ENCODE peak calls at places on chromosomes 5 and 9, in five cellular contexts. One of them, this sample, is unnamed.

GRCh38 chr9:4084440-4084818 is 215.4 kb downstream of the GLIS3 start:
- DNase-seq in astrocyte of the cerebellum: no peak
- DNase-seq in kidney epithelial cell: no peak
- DNase-seq in GM23338: no peak
- DNase-seq in tibial artery: no peak
- DNase-seq in this sample: no peak

GRCh38 chr9:113675475-113675941 is 200.6 kb upstream of the ZNF618 start:
- DNase-seq in astrocyte of the cerebellum: peak; percentile 93
- DNase-seq in kidney epithelial cell: peak; percentile 73
- DNase-seq in GM23338: no peak
- DNase-seq in tibial artery: peak; percentile 81
- DNase-seq in this sample: peak; percentile 58

GRCh38 chr9:69174645-69175487 is 789 bp downstream of the TJP2 start:
- DNase-seq in astrocyte of the cerebellum: peak; percentile 91
- DNase-seq in kidney epithelial cell: peak; percentile 92
- DNase-seq in GM23338: peak; percentile 78
- DNase-seq in tibial artery: peak; percentile 80
- DNase-seq in this sample: peak; percentile 79

GRCh38 chr9:93325307-93326035 is 126.0 kb upstream of the FAM120A start:
- DNase-seq in astrocyte of the cerebellum: no peak
- DNase-seq in kidney epithelial cell: no peak
- DNase-seq in GM23338: no peak
- DNase-seq in tibial artery: no peak
- DNase-seq in this sample: no peak

GRCh38 chr5:97839338-97840081 is 656.5 kb upstream of the RIOK2 start:
- DNase-seq in astrocyte of the cerebellum: peak; percentile 36
- DNase-seq in kidney epithelial cell: no peak
- DNase-seq in GM23338: no peak
- DNase-seq in tibial artery: no peak
- DNase-seq in this sample: peak; percentile 36

GRCh38 chr9:115213777-115214428 is 95.9 kb upstream of the TNC start:
- DNase-seq in astrocyte of the cerebellum: peak; percentile 80
- DNase-seq in kidney epithelial cell: peak; percentile 97
- DNase-seq in GM23338: no peak
- DNase-seq in tibial artery: no peak
- DNase-seq in this sample: no peak

GRCh38 chr5:92836861-92837755 is 743.9 kb downstream of the NR2F1-AS1 start:
- DNase-seq in astrocyte of the cerebellum: peak; percentile 37
- DNase-seq in kidney epithelial cell: no peak
- DNase-seq in GM23338: no peak
- DNase-seq in tibial artery: no peak
- DNase-seq in this sample: no peak

GRCh38 chr5:154465169-154465568 is 12.9 kb downstream of the HAND1 start:
- DNase-seq in astrocyte of the cerebellum: no peak
- DNase-seq in kidney epithelial cell: no peak
- DNase-seq in GM23338: no peak
- DNase-seq in tibial artery: no peak
- DNase-seq in this sample: no peak

GRCh38 chr9:79233542-79233941 is 338.2 kb upstream of the TLE4 start:
- DNase-seq in astrocyte of the cerebellum: no peak
- DNase-seq in kidney epithelial cell: no peak
- DNase-seq in GM23338: peak; percentile 82
- DNase-seq in tibial artery: no peak
- DNase-seq in this sample: no peak

GRCh38 chr9:114429488-114429887 is 41.7 kb upstream of the AKNA start:
- DNase-seq in astrocyte of the cerebellum: no peak
- DNase-seq in kidney epithelial cell: no peak
- DNase-seq in GM23338: no peak
- DNase-seq in tibial artery: no peak
- DNase-seq in this sample: no peak

GRCh38 chr9:38294130-38294529 is 98.4 kb upstream of the ALDH1B1 start:
- DNase-seq in astrocyte of the cerebellum: no peak
- DNase-seq in kidney epithelial cell: no peak
- DNase-seq in GM23338: no peak
- DNase-seq in tibial artery: no peak
- DNase-seq in this sample: no peak

GRCh38 chr9:106916491-106917235 is 53.7 kb downstream of the ZNF462 start:
- DNase-seq in astrocyte of the cerebellum: peak; percentile 65
- DNase-seq in kidney epithelial cell: peak; percentile 88
- DNase-seq in GM23338: peak; percentile 66
- DNase-seq in tibial artery: no peak
- DNase-seq in this sample: peak; percentile 48

GRCh38 chr5:141618030-141618803 is 583 bp downstream of the DIAPH1 start:
- DNase-seq in astrocyte of the cerebellum: no peak
- DNase-seq in kidney epithelial cell: no peak
- DNase-seq in GM23338: peak; percentile 85
- DNase-seq in tibial artery: peak; percentile 40
- DNase-seq in this sample: no peak

GRCh38 chr5:149911031-149911430 is 33.6 kb downstream of the PDE6A start:
- DNase-seq in astrocyte of the cerebellum: no peak
- DNase-seq in kidney epithelial cell: no peak
- DNase-seq in GM23338: no peak
- DNase-seq in tibial artery: no peak
- DNase-seq in this sample: no peak

GRCh38 chr5:153088538-153088937 is 401.9 kb upstream of the GRIA1 start:
- DNase-seq in astrocyte of the cerebellum: no peak
- DNase-seq in kidney epithelial cell: no peak
- DNase-seq in GM23338: no peak
- DNase-seq in tibial artery: no peak
- DNase-seq in this sample: no peak

GRCh38 chr9:8860925-8861324 is 1061.3 kb upstream of the DMAC1 start:
- DNase-seq in astrocyte of the cerebellum: peak; percentile 53
- DNase-seq in kidney epithelial cell: no peak
- DNase-seq in GM23338: no peak
- DNase-seq in tibial artery: no peak
- DNase-seq in this sample: no peak

GRCh38 chr5:149611327-149611726 is 30.0 kb downstream of the ARHGEF37 start:
- DNase-seq in astrocyte of the cerebellum: peak; percentile 68
- DNase-seq in kidney epithelial cell: no peak
- DNase-seq in GM23338: no peak
- DNase-seq in tibial artery: no peak
- DNase-seq in this sample: no peak

GRCh38 chr5:68587181-68587580 is 371.6 kb downstream of the PIK3R1 start:
- DNase-seq in astrocyte of the cerebellum: no peak
- DNase-seq in kidney epithelial cell: no peak
- DNase-seq in GM23338: no peak
- DNase-seq in tibial artery: no peak
- DNase-seq in this sample: no peak

GRCh38 chr5:174532453-174533126 is 191.8 kb upstream of the MSX2 start:
- DNase-seq in astrocyte of the cerebellum: peak; percentile 89
- DNase-seq in kidney epithelial cell: peak; percentile 75
- DNase-seq in GM23338: peak; percentile 90
- DNase-seq in tibial artery: peak; percentile 84
- DNase-seq in this sample: peak; percentile 99

GRCh38 chr5:139828207-139828895 is 32.7 kb downstream of the PSD2 start:
- DNase-seq in astrocyte of the cerebellum: no peak
- DNase-seq in kidney epithelial cell: no peak
- DNase-seq in GM23338: no peak
- DNase-seq in tibial artery: no peak
- DNase-seq in this sample: no peak

GRCh38 chr9:6955251-6955921 is 197.6 kb downstream of the KDM4C start:
- DNase-seq in astrocyte of the cerebellum: peak; percentile 81
- DNase-seq in kidney epithelial cell: no peak
- DNase-seq in GM23338: peak; percentile 19
- DNase-seq in tibial artery: no peak
- DNase-seq in this sample: peak; percentile 81

GRCh38 chr9:35737143-35737542 is 4.7 kb downstream of the CREB3 start:
- DNase-seq in astrocyte of the cerebellum: no peak
- DNase-seq in kidney epithelial cell: no peak
- DNase-seq in GM23338: no peak
- DNase-seq in tibial artery: no peak
- DNase-seq in this sample: no peak

GRCh38 chr5:458547-459353 is 15.8 kb downstream of the EXOC3 start:
- DNase-seq in astrocyte of the cerebellum: no peak
- DNase-seq in kidney epithelial cell: peak; percentile 75
- DNase-seq in GM23338: no peak
- DNase-seq in tibial artery: peak; percentile 20
- DNase-seq in this sample: peak; percentile 86

GRCh38 chr5:108769352-108769751 is 21.7 kb downstream of the FER start:
- DNase-seq in astrocyte of the cerebellum: no peak
- DNase-seq in kidney epithelial cell: no peak
- DNase-seq in GM23338: no peak
- DNase-seq in tibial artery: no peak
- DNase-seq in this sample: no peak

GRCh38 chr5:86665984-86666760 is 48.4 kb downstream of the COX7C start:
- DNase-seq in astrocyte of the cerebellum: no peak
- DNase-seq in kidney epithelial cell: no peak
- DNase-seq in GM23338: peak; percentile 75
- DNase-seq in tibial artery: no peak
- DNase-seq in this sample: no peak

GRCh38 chr9:114321759-114322158 is 1.1 kb upstream of the ORM1 start:
- DNase-seq in astrocyte of the cerebellum: no peak
- DNase-seq in kidney epithelial cell: no peak
- DNase-seq in GM23338: no peak
- DNase-seq in tibial artery: no peak
- DNase-seq in this sample: no peak

GRCh38 chr9:123365287-123365880 is 9.4 kb downstream of the CRB2 start:
- DNase-seq in astrocyte of the cerebellum: no peak
- DNase-seq in kidney epithelial cell: no peak
- DNase-seq in GM23338: peak; percentile 75
- DNase-seq in tibial artery: no peak
- DNase-seq in this sample: no peak

GRCh38 chr5:95644351-95645042 is 2.1 kb upstream of the RFESD start:
- DNase-seq in astrocyte of the cerebellum: peak; percentile 49
- DNase-seq in kidney epithelial cell: no peak
- DNase-seq in GM23338: peak; percentile 87
- DNase-seq in tibial artery: peak; percentile 48
- DNase-seq in this sample: no peak

GRCh38 chr9:114507726-114508125 is 2.5 kb upstream of the WHRN start:
- DNase-seq in astrocyte of the cerebellum: no peak
- DNase-seq in kidney epithelial cell: no peak
- DNase-seq in GM23338: peak; percentile 49
- DNase-seq in tibial artery: no peak
- DNase-seq in this sample: peak; percentile 49

GRCh38 chr9:126556560-126557250 is 57.0 kb upstream of the LMX1B start:
- DNase-seq in astrocyte of the cerebellum: no peak
- DNase-seq in kidney epithelial cell: no peak
- DNase-seq in GM23338: no peak
- DNase-seq in tibial artery: no peak
- DNase-seq in this sample: no peak

DNA sequence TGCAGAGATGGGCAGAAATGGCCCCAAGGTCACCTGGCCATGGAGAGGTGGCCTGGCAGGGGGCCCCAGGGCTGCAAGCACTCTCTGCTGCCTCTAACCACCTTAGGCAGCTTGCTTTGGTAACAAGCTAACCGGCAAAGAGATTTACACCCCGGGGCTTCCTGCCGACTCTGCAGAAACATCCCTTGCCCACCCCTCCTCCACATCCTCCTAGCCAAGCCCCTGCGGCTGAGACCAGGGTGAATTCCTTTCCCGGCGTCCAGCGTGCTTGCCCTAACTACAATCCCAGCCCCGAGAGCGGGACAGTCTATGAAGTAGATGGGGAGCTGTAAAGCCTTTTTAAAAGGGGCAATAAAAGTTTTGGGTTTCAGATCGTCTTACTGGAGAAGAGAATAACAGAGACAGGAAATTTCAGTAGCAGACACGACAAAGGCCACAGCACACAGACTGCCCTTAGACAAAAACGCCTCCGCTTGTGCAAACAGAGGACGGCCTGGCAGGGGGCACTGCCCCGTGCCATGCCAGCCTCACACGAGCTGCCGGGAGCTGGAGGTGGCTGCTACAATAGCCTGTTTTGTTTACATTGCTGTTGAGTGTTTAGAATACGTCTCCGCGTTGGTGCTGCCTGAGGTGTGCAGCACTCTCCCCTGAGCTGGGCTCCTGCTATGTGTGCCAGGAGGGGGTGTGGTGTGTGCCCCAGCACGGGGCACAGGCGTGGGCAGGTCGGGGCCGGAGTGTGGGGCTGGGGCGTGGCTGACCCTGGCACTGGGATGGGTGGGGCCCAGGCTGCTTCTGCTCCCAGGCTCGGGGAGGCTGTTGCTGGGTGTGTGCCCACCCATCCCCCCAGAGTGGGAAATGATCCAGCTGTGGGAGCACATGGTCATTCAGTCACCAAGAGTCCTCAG is 15.3 kb downstream of the MYMK start:
- DNase-seq in astrocyte of the cerebellum: no peak
- DNase-seq in kidney epithelial cell: no peak
- DNase-seq in GM23338: peak; percentile 77
- DNase-seq in tibial artery: no peak
- DNase-seq in this sample: no peak
- TF ChIP-seq CTCF in astrocyte of the cerebellum: no peak
- TF ChIP-seq CTCF in kidney epithelial cell: no peak
- TF ChIP-seq CTCF in GM23338: no peak
- TF ChIP-seq CTCF in tibial artery: no peak
- TF ChIP-seq CTCF in this sample: no peak

GRCh38 chr9:16704096-16704488 is 166.4 kb downstream of the BNC2 start:
- DNase-seq in astrocyte of the cerebellum: no peak
- DNase-seq in kidney epithelial cell: no peak
- DNase-seq in GM23338: no peak
- DNase-seq in tibial artery: no peak
- DNase-seq in this sample: no peak
- H3K4me3 ChIP-seq in astrocyte of the cerebellum: peak overlapping the region; percentile 39
- H3K4me3 ChIP-seq in kidney epithelial cell: peak overlapping the region; percentile 25
- H3K4me3 ChIP-seq in GM23338: peak overlapping the region; percentile 36
- H3K4me3 ChIP-seq in tibial artery: peak overlapping the region; percentile 51
- H3K4me3 ChIP-seq in this sample: peak overlapping the region; percentile 19

DNA sequence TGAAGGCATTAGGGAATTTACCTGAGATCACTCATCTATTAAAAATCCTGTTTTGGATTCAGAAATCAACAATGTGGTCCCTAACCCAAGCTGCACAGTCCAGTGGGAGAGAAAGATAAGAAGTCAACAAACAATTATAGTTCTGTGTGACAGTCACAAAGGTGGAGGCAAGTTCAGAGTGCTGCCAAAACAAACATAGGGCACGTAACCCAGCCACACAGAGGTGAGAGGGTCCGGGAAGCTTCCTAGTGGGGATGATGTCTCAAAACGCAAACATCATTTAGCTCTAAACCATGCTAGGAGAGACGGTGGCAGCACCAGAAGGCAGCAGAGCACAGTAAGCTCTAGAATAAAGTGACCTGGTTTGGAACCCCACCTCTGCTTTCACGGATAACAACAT is 158.9 kb downstream of the MAPKAP1 start:
- DNase-seq in astrocyte of the cerebellum: no peak
- DNase-seq in kidney epithelial cell: no peak
- DNase-seq in GM23338: no peak
- DNase-seq in tibial artery: no peak
- DNase-seq in this sample: no peak
- TF ChIP-seq CTCF in astrocyte of the cerebellum: no peak
- TF ChIP-seq CTCF in kidney epithelial cell: no peak
- TF ChIP-seq CTCF in GM23338: no peak
- TF ChIP-seq CTCF in tibial artery: no peak
- TF ChIP-seq CTCF in this sample: no peak

GRCh38 chr5:131671994-131672655 is 37.1 kb upstream of the RAPGEF6 start:
- DNase-seq in astrocyte of the cerebellum: peak; percentile 66
- DNase-seq in kidney epithelial cell: no peak
- DNase-seq in GM23338: peak; percentile 6
- DNase-seq in tibial artery: no peak
- DNase-seq in this sample: no peak
- H3K4me3 ChIP-seq in astrocyte of the cerebellum: no peak overlapping the region
- H3K4me3 ChIP-seq in kidney epithelial cell: no peak overlapping the region
- H3K4me3 ChIP-seq in GM23338: no peak overlapping the region
- H3K4me3 ChIP-seq in tibial artery: no peak overlapping the region
- H3K4me3 ChIP-seq in this sample: no peak overlapping the region

DNA sequence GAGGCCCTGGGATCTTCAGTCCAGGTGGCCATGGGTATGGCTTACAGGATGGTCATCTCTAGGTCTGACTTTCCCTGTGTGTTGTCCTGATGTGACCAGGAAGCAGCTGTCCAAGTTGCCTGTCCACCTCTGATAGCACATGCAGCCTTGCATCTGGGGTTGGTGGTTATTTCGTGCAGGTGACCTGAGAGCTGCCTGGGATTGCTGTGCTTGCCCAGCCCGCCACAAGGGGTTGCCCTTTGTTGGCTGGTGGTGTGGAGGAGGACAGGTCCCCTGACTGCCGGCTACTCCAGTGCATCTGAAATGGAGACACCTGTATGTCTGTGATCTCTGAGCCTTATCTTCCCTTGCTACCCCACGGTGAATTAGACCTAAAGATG is 212.6 kb downstream of the ARHGAP26 start:
- DNase-seq in astrocyte of the cerebellum: no peak
- DNase-seq in kidney epithelial cell: no peak
- DNase-seq in GM23338: peak; percentile 41
- DNase-seq in tibial artery: no peak
- DNase-seq in this sample: no peak
- TF ChIP-seq CTCF in astrocyte of the cerebellum: no peak
- TF ChIP-seq CTCF in kidney epithelial cell: peak; percentile 36
- TF ChIP-seq CTCF in GM23338: peak; percentile 48
- TF ChIP-seq CTCF in tibial artery: no peak
- TF ChIP-seq CTCF in this sample: peak; percentile 36